ENCODE peak calls at places on chromosomes 6 and 20, in five cellular contexts. I is CD8-positive, alpha-beta memory T cell; R is neuronal stem cell; U is fibroblast of lung; D is OCI-LY7. Q is an unnamed sample. For H3K4me1 and H3K9me3, the result is how much of the 10 kb centered on the place peaks cover.

GRCh38 chr6:144566868-144567615 is 281.9 kb downstream of the UTRN start:
- DNase-seq in D (no peak), R (no peak), I (no peak), U (no peak), Q (no peak)

GRCh38 chr6:73388800-73389512 is 5.7 kb upstream of the DDX43 start:
- DNase-seq in D (peak), R (peak), U (peak), I (peak), Q (peak)

GRCh38 chr6:32895006-32895345 is 41.0 kb downstream of the PSMB9 start:
- DNase-seq in U (no peak), D (no peak), I (no peak), R (no peak), Q (no peak)

GRCh38 chr6:110415297-110415916 is at the start of gene DDO:
- DNase-seq in I (no peak), R (no peak), D (no peak), U (peak), Q (peak)

GRCh38 chr20:50731930-50732690 is 730 bp downstream of the PARD6B start:
- DNase-seq in R (peak), I (no peak), D (peak), U (no peak), Q (peak)

GRCh38 chr6:157755752-157756411 is 67.2 kb upstream of the SNX9 start:
- DNase-seq in U (no peak), D (no peak), R (no peak), I (no peak), Q (no peak)

GRCh38 chr20:2353231-2353630 is 27.5 kb upstream of the TGM6 start:
- DNase-seq in D (peak), U (no peak), R (no peak), I (no peak), Q (no peak)

GRCh38 chr6:23601811-23602340 is 524.1 kb upstream of the NRSN1 start:
- DNase-seq in U (no peak), R (no peak), D (no peak), I (no peak), Q (no peak)

GRCh38 chr6:32153252-32153834 is 598 bp upstream of the PPT2 start:
- DNase-seq in I (no peak), R (no peak), U (peak), D (no peak), Q (peak)

GRCh38 chr6:156773935-156774871 is 3.0 kb upstream of the ARID1B start:
- DNase-seq in D (no peak), I (no peak), U (no peak), R (no peak), Q (no peak)

GRCh38 chr6:1611322-1611571 is 1.5 kb downstream of the FOXC1 start:
- DNase-seq in I (no peak), U (peak), R (no peak), D (no peak), Q (no peak)

GRCh38 chr6:31113861-31114539 is 600 bp upstream of the PSORS1C1 start:
- DNase-seq in R (no peak), D (no peak), U (peak), I (no peak), Q (no peak)

GRCh38 chr6:115914098-115914497 is 146.6 kb downstream of the FRK start:
- DNase-seq in D (no peak), R (no peak), I (no peak), U (no peak), Q (no peak)

GRCh38 chr6:21523652-21524051 is 69.9 kb upstream of the SOX4 start:
- DNase-seq in D (no peak), R (no peak), U (no peak), I (no peak), Q (no peak)
- H3K4me1 ChIP-seq in D (under half), R (under half), U (under half), I (under half), Q (under half)

GRCh38 chr20:4073852-4074741 is 58.7 kb upstream of the RNF24 start:
- DNase-seq in I (no peak), D (no peak), R (no peak), U (no peak), Q (no peak)
- H3K4me3 ChIP-seq in I (no peak), D (no peak), R (no peak), U (no peak), Q (no peak)

GRCh38 chr20:39813190-39813829 is 851.2 kb downstream of the DHX35 start:
- DNase-seq in U (no peak), D (no peak), R (no peak), I (no peak), Q (no peak)

GRCh38 chr20:39812116-39812515 is 850.0 kb downstream of the DHX35 start:
- DNase-seq in D (no peak), U (peak), R (no peak), I (no peak), Q (no peak)

DNA sequence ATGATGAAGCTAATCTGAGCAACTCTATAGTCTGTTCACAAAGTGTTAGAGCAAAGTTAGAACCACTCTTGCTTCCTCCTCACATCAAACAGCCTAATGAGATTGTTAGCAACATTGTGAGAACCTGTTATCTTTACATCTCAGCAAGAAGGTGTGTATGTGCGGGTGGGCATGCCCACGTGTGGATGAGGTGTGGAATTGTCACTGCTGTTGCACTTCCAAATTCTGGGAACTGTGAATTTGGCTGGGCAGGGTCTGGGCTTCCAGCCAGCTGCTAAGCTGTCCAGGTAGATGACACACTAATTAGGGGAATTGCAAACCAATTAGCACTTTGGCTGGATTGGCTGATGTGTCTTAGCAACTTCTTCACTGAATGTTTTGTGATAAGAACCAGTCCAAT is 848.1 kb downstream of the DHX35 start:
- DNase-seq in R (no peak), I (no peak), D (no peak), U (no peak), Q (no peak)
- H3K9me3 ChIP-seq in R (under half), I (under half), D (under half), U (under half), Q (under half)

GRCh38 chr6:134928151-134928917 is 21.6 kb downstream of the ALDH8A1 start:
- DNase-seq in U (no peak), R (no peak), D (no peak), I (no peak), Q (no peak)
- H3K4me1 ChIP-seq in U (under half), R (under half), D (under half), I (under half), Q (under half)

GRCh38 chr6:130928993-130929678 is 101.9 kb downstream of the SMLR1 start:
- DNase-seq in I (no peak), D (no peak), U (peak), R (no peak), Q (no peak)
- H3K4me3 ChIP-seq in I (no peak), D (no peak), U (no peak), R (no peak), Q (no peak)

GRCh38 chr20:59718071-59718470 is 113.7 kb downstream of the PHACTR3 start:
- DNase-seq in I (no peak), D (no peak), R (no peak), U (no peak), Q (no peak)
- H3K9me3 ChIP-seq in I (under half), D (under half), R (under half), U (under half), Q (under half)

DNA sequence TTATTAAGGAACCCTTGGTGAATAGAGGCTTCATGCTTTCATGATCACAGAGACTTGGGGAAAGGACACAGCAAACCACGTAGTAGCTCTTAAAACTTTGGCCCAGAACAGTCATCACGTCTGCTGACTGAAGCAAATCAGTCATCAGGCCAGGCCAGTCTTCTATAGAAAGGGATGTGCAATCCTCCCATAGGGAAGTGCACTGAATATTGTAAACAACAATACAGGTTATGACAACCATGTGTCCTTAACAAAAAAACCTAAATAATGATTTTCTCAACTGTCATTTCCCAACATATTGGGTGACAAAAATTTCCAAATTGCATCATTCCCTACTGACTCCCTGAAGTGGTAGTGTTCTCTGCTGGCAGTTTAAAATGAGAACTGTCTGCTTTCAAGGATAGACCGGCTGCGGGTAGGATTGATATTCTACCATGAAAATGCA is 388.2 kb upstream of the CITED2 start:
- DNase-seq in I (no peak), R (no peak), D (no peak), U (peak), Q (no peak)
- H3K4me1 ChIP-seq in I (under half), R (under half), D (under half), U (under half), Q (under half)

GRCh38 chr6:139337830-139338229 is 36.6 kb downstream of the CITED2 start:
- DNase-seq in R (no peak), U (peak), D (no peak), I (no peak), Q (peak)

GRCh38 chr6:139336994-139337393 is 37.5 kb downstream of the CITED2 start:
- DNase-seq in R (no peak), D (no peak), I (no peak), U (no peak), Q (no peak)

GRCh38 chr6:139336488-139336887 is 38.0 kb downstream of the CITED2 start:
- DNase-seq in I (no peak), D (peak), R (no peak), U (peak), Q (peak)

GRCh38 chr6:139335447-139336210 is 38.8 kb downstream of the CITED2 start:
- DNase-seq in I (no peak), D (no peak), R (no peak), U (no peak), Q (no peak)

GRCh38 chr6:139334791-139335446 is 39.5 kb downstream of the CITED2 start:
- DNase-seq in D (no peak), U (peak), R (no peak), I (no peak), Q (no peak)
- H3K4me3 ChIP-seq in D (peak), U (no peak), R (no peak), I (no peak), Q (no peak)

GRCh38 chr6:88031550-88031949 is 16.1 kb upstream of the SPACA1 start:
- DNase-seq in R (no peak), I (no peak), U (no peak), D (peak), Q (no peak)
- H3K9me3 ChIP-seq in R (under half), I (under half), U (under half), D (half or more), Q (under half)

Q was measured in adrenal gland.